ENCODE peak calls at places on chromosomes 6 and 20, in seven cellular contexts. R is LHCN-M2; X is sigmoid colon; U is neural progenitor cell; F is tibial nerve; D is stimulated activated CD8-positive, alpha-beta memory T cell treated with anti-CD3 and anti-CD28 coated beads, Interleukin-4, amount 100 ng/mL, for 4 hours; C is cardiac muscle cell. L is an unnamed sample.

GRCh38 chr6:89655122-89655521 is 16.6 kb upstream of the LYRM2 start:
- DNase-seq in R (peak; percentile 78), X (no peak), U (no peak), F (no peak), D (no peak), C (no peak), L (no peak)

GRCh38 chr6:100996409-100996808 is 115.3 kb upstream of the ASCC3 start:
- DNase-seq in R (no peak), X (no peak), U (no peak), F (no peak), D (no peak), C (no peak), L (no peak)

GRCh38 chr20:62301773-62302340 is 940 bp upstream of the ADRM1 start:
- DNase-seq in R (peak; percentile 93), X (peak; percentile 97), U (peak; percentile 97), F (peak; percentile 89), D (peak; percentile 68), C (peak; percentile 94), L (peak; percentile 96)

GRCh38 chr6:163748036-163748435 is 333.5 kb downstream of the QKI start:
- DNase-seq in R (no peak), X (no peak), U (no peak), F (no peak), D (no peak), C (no peak), L (no peak)

GRCh38 chr20:58701431-58702160 is 9.0 kb downstream of the NPEPL1 start:
- DNase-seq in R (no peak), X (peak; percentile 60), U (no peak), F (no peak), D (no peak), C (no peak), L (no peak)

GRCh38 chr6:71527831-71528377 is 239.3 kb downstream of the OGFRL1 start:
- DNase-seq in R (no peak), X (no peak), U (no peak), F (no peak), D (no peak), C (peak; percentile 76), L (no peak)

GRCh38 chr6:34114695-34115395 is 31.0 kb downstream of the GRM4 start:
- DNase-seq in R (no peak), X (no peak), U (no peak), F (no peak), D (no peak), C (no peak), L (no peak)

GRCh38 chr6:43258807-43259686 is 15.8 kb downstream of the TTBK1 start:
- DNase-seq in R (no peak), X (no peak), U (no peak), F (no peak), D (no peak), C (no peak), L (no peak)

GRCh38 chr6:43334466-43335095 is 26.0 kb upstream of the CRIP3 start:
- DNase-seq in R (peak; percentile 85), X (no peak), U (peak; percentile 73), F (no peak), D (no peak), C (peak; percentile 73), L (peak; percentile 38)

GRCh38 chr20:57392512-57393271 is 1.5 kb downstream of the RBM38 start:
- DNase-seq in R (no peak), X (peak; percentile 87), U (no peak), F (no peak), D (peak; percentile 41), C (no peak), L (peak; percentile 32)

L was measured in MV-4-11.